ENCODE peak calls at places on chromosome 1, in eight cellular contexts. J, B, V, X, Q, K, A and C are unnamed samples.

GRCh38 chr1:219085988-219086387 is 87.7 kb upstream of the LYPLAL1 start:
- DNase-seq in J (no peak), B (peak; percentile 13), V (no peak), X (no peak), Q (no peak), K (no peak), A (no peak), C (no peak)

GRCh38 chr1:224292419-224292818 is 37.6 kb downstream of the NVL start:
- DNase-seq in J (no peak), B (no peak), V (no peak), X (no peak), Q (no peak), K (no peak), A (no peak), C (no peak)

GRCh38 chr1:220884981-220885918 is 6.0 kb downstream of the HLX start:
- DNase-seq in J (no peak), B (no peak), V (no peak), X (no peak), Q (no peak), K (no peak), A (no peak), C (no peak)

GRCh38 chr1:162373541-162374375 is 2.9 kb downstream of the SPATA46 start:
- DNase-seq in J (no peak), B (no peak), V (no peak), X (no peak), Q (no peak), K (no peak), A (no peak), C (no peak)

GRCh38 chr1:213985181-213986019 is 2.4 kb upstream of the PROX1 start:
- DNase-seq in J (peak; percentile 48), B (no peak), V (no peak), X (no peak), Q (no peak), K (no peak), A (peak; percentile 35), C (no peak)

GRCh38 chr1:244340396-244340795 is 111.3 kb downstream of the ADSS2 start:
- DNase-seq in J (no peak), B (no peak), V (no peak), X (no peak), Q (no peak), K (no peak), A (no peak), C (no peak)

GRCh38 chr1:214303538-214303937 is 22.6 kb downstream of the SMYD2 start:
- DNase-seq in J (no peak), B (peak; percentile 26), V (no peak), X (no peak), Q (no peak), K (no peak), A (no peak), C (no peak)

GRCh38 chr1:10031461-10031860 is 1.3 kb upstream of the UBE4B start:
- DNase-seq in J (no peak), B (no peak), V (no peak), X (no peak), Q (no peak), K (no peak), A (no peak), C (no peak)

GRCh38 chr1:34684246-34684645 is 70.6 kb upstream of the GJB5 start:
- DNase-seq in J (peak; percentile 67), B (no peak), V (no peak), X (no peak), Q (no peak), K (no peak), A (no peak), C (no peak)

GRCh38 chr1:180243517-180244221 is 13.6 kb downstream of the LHX4 start:
- DNase-seq in J (no peak), B (no peak), V (no peak), X (no peak), Q (no peak), K (no peak), A (no peak), C (no peak)

GRCh38 chr1:21457654-21458053 is 17.7 kb downstream of the NBPF3 start:
- DNase-seq in J (no peak), B (no peak), V (no peak), X (no peak), Q (no peak), K (no peak), A (no peak), C (no peak)

GRCh38 chr1:61569212-61569621 is 155.7 kb downstream of the TM2D1 start:
- DNase-seq in J (no peak), B (no peak), V (no peak), X (no peak), Q (no peak), K (no peak), A (no peak), C (no peak)

GRCh38 chr1:20105856-20106255 is 13.5 kb downstream of the PLA2G2D start:
- DNase-seq in J (no peak), B (no peak), V (peak; percentile 15), X (no peak), Q (no peak), K (no peak), A (no peak), C (no peak)

GRCh38 chr1:17759114-17759513 is 4.0 kb downstream of the ACTL8 start:
- DNase-seq in J (no peak), B (peak; percentile 8), V (no peak), X (no peak), Q (no peak), K (no peak), A (no peak), C (no peak)